ENCODE peak calls at places on chromosomes 2 and 18, in four cellular contexts. D is T-helper 1 cell, T is SHP77, R is retina. W is an unnamed sample.
A peak's percentile ranks its signal among the peaks of the same experiment; 100 is the strongest.

GRCh38 chr2:104033399-104033798 is 820.5 kb upstream of the POU3F3 start:
- DNase-seq in R (no peak), T (no peak), D (no peak), W (peak; percentile 24)

GRCh38 chr18:57107141-57107832 is 39.6 kb upstream of the BOD1L2 start:
- DNase-seq in D (no peak), T (no peak), R (no peak), W (no peak)

GRCh38 chr2:69221960-69222751 is 164.9 kb downstream of the GFPT1 start:
- DNase-seq in T (no peak), R (no peak), D (no peak), W (no peak)

GRCh38 chr2:27312152-27312551 is 3.9 kb upstream of the UCN start:
- DNase-seq in R (no peak), D (no peak), T (no peak), W (no peak)

GRCh38 chr2:83578405-83578804 is 880.7 kb downstream of the SUCLG1 start:
- DNase-seq in R (no peak), T (no peak), D (no peak), W (no peak)

GRCh38 chr2:52810460-52810859 is 957.1 kb upstream of the CHAC2 start:
- DNase-seq in R (peak; percentile 2), T (no peak), D (no peak), W (peak; percentile 8)

GRCh38 chr18:44696892-44697291 is 16.2 kb downstream of the SETBP1 start:
- DNase-seq in R (no peak), D (no peak), T (no peak), W (no peak)

GRCh38 chr2:71069376-71069775 is 928 bp downstream of the NAGK start:
- DNase-seq in D (no peak), T (no peak), R (no peak), W (no peak)

GRCh38 chr2:226601881-226602280 is 197.7 kb downstream of the IRS1 start:
- DNase-seq in R (no peak), D (no peak), T (no peak), W (no peak)

GRCh38 chr18:9696112-9696511 is 12.0 kb upstream of the RAB31 start:
- DNase-seq in D (no peak), R (no peak), T (no peak), W (no peak)

GRCh38 chr18:48947583-48947982 is 3.2 kb downstream of the SMAD7 start:
- DNase-seq in D (no peak), T (no peak), R (no peak), W (peak; percentile 80)

GRCh38 chr18:3384664-3385189 is 65.2 kb upstream of the TGIF1 start:
- DNase-seq in R (no peak), T (no peak), D (no peak), W (no peak)

GRCh38 chr2:207919164-207919919 is 106.0 kb downstream of the PLEKHM3 start:
- DNase-seq in D (no peak), R (no peak), T (no peak), W (no peak)

GRCh38 chr18:77705301-77705700 is 455.7 kb downstream of the GALR1 start:
- DNase-seq in T (no peak), R (no peak), D (no peak), W (no peak)

GRCh38 chr18:57581301-57581934 is 5.1 kb downstream of the FECH start:
- DNase-seq in D (no peak), T (no peak), R (no peak), W (peak; percentile 50)

GRCh38 chr2:159195719-159196118 is 90.8 kb downstream of the WDSUB1 start:
- DNase-seq in T (no peak), R (no peak), D (no peak), W (peak; percentile 64)

GRCh38 chr2:169711751-169712509 is 17.7 kb downstream of the PHOSPHO2 start:
- DNase-seq in T (peak; percentile 27), R (no peak), D (no peak), W (no peak)

GRCh38 chr2:177291701-177292100 is 27.2 kb upstream of the NFE2L2 start:
- DNase-seq in D (no peak), R (no peak), T (no peak), W (no peak)

GRCh38 chr2:35081001-35081628 is 1274.5 kb upstream of the CRIM1 start:
- DNase-seq in T (no peak), R (no peak), D (no peak), W (no peak)

GRCh38 chr2:163734911-163735691 is 707 bp downstream of the FIGN start:
- DNase-seq in D (no peak), T (no peak), R (peak; percentile 69), W (peak; percentile 70)

GRCh38 chr2:162300271-162300670 is 18.2 kb downstream of the IFIH1 start:
- DNase-seq in D (no peak), R (no peak), T (no peak), W (no peak)

GRCh38 chr2:58448065-58448507 is 207.0 kb upstream of the FANCL start:
- DNase-seq in R (peak; percentile 73), D (no peak), T (peak; percentile 98), W (peak; percentile 95)

GRCh38 chr2:135882415-135882814 is 6.2 kb upstream of the MCM6 start:
- DNase-seq in R (no peak), T (no peak), D (no peak), W (no peak)

GRCh38 chr2:223618172-223619035 is 16.2 kb upstream of the SCG2 start:
- DNase-seq in R (no peak), D (no peak), T (no peak), W (no peak)

GRCh38 chr18:62514570-62514969 is 8.3 kb upstream of the ZCCHC2 start:
- DNase-seq in T (no peak), D (no peak), R (no peak), W (no peak)

GRCh38 chr2:152200562-152201465 is 25.3 kb upstream of the STAM2 start:
- DNase-seq in T (peak; percentile 42), D (no peak), R (no peak), W (no peak)

GRCh38 chr2:108082978-108083377 is 96.7 kb downstream of the SLC5A7 start:
- DNase-seq in R (no peak), D (no peak), T (no peak), W (no peak)

GRCh38 chr2:145752091-145752806 is 1232.3 kb upstream of the ZEB2 start:
- DNase-seq in T (no peak), R (peak; percentile 72), D (no peak), W (peak; percentile 84)

GRCh38 chr2:215540646-215541045 is 104.8 kb upstream of the FN1 start:
- DNase-seq in R (no peak), D (no peak), T (no peak), W (peak; percentile 24)

GRCh38 chr18:41989508-41989907 is 34.5 kb downstream of the PIK3C3 start:
- DNase-seq in R (no peak), T (no peak), D (no peak), W (no peak)

GRCh38 chr2:197205590-197206215 is 104.9 kb downstream of the ANKRD44 start:
- DNase-seq in T (no peak), D (peak; percentile 54), R (no peak), W (no peak)

GRCh38 chr2:197369946-197370325 is 59.4 kb upstream of the ANKRD44 start:
- DNase-seq in D (no peak), R (no peak), T (no peak), W (no peak)

GRCh38 chr2:107325983-107326786 is 440.2 kb upstream of the ST6GAL2 start:
- DNase-seq in T (no peak), D (no peak), R (no peak), W (peak; percentile 67)

GRCh38 chr2:103435010-103435409 is 673.2 kb downstream of the TMEM182 start:
- DNase-seq in D (no peak), T (no peak), R (no peak), W (no peak)

GRCh38 chr2:156999657-157000056 is 257.8 kb upstream of the GALNT5 start:
- DNase-seq in D (no peak), R (no peak), T (no peak), W (no peak)

GRCh38 chr2:223772363-223772762 is 65.0 kb downstream of the AP1S3 start:
- DNase-seq in T (no peak), R (no peak), D (no peak), W (no peak)

GRCh38 chr2:42025151-42025582 is 22.7 kb upstream of the PKDCC start:
- DNase-seq in T (peak; percentile 6), D (no peak), R (peak; percentile 39), W (no peak)